ENCODE peak calls at places on chromosome 6, in eight cellular contexts. F, I, N, R, M, C, D and Z are unnamed samples.

GRCh38 chr6:102619585-102619984 is 1226.1 kb downstream of the GRIK2 start:
- DNase-seq in M (no peak), C (no peak), I (no peak), N (no peak), R (no peak), D (no peak), F (no peak), Z (no peak)

GRCh38 chr6:55282145-55282544 is 45.1 kb upstream of the GFRAL start:
- DNase-seq in D (no peak), N (no peak), F (no peak), I (no peak), M (no peak), R (no peak), C (no peak), Z (no peak)

GRCh38 chr6:24069546-24069945 is 56.5 kb upstream of the NRSN1 start:
- DNase-seq in I (no peak), C (no peak), D (no peak), F (no peak), R (no peak), N (no peak), M (no peak), Z (no peak)

GRCh38 chr6:137884428-137884827 is 17.4 kb downstream of the TNFAIP3 start:
- DNase-seq in M (no peak), R (no peak), N (no peak), D (no peak), F (no peak), C (no peak), I (no peak), Z (no peak)

GRCh38 chr6:82711992-82712788 is 348.6 kb downstream of the TPBG start:
- DNase-seq in I (no peak), M (no peak), R (no peak), D (no peak), C (no peak), N (no peak), F (no peak), Z (no peak)

GRCh38 chr6:38703949-38704348 is 1.0 kb upstream of the GLO1 start:
- DNase-seq in M (no peak), D (no peak), N (no peak), F (no peak), C (no peak), I (no peak), R (no peak), Z (no peak)

GRCh38 chr6:132004668-132005067 is 53.5 kb upstream of the CCN2 start:
- DNase-seq in R (no peak), F (no peak), D (no peak), M (no peak), N (no peak), C (no peak), I (peak; percentile 24), Z (no peak)

GRCh38 chr6:68760486-68760885 is 125.4 kb downstream of the ADGRB3 start:
- DNase-seq in F (no peak), C (no peak), I (no peak), N (no peak), M (no peak), R (no peak), D (no peak), Z (no peak)

GRCh38 chr6:166497087-166497899 is 89.2 kb downstream of the RAMACL start:
- DNase-seq in C (no peak), N (no peak), R (no peak), M (no peak), F (no peak), D (no peak), I (no peak), Z (no peak)

GRCh38 chr6:16700202-16700997 is 60.9 kb downstream of the ATXN1 start:
- DNase-seq in N (no peak), F (no peak), I (no peak), D (peak; percentile 28), M (no peak), R (no peak), C (no peak), Z (no peak)

GRCh38 chr6:52503853-52504777 is 72.7 kb downstream of the TRAM2 start:
- DNase-seq in M (peak; percentile 91), I (peak; percentile 83), C (peak; percentile 98), N (peak; percentile 89), D (peak; percentile 97), R (peak; percentile 99), F (peak; percentile 93), Z (peak; percentile 95)

GRCh38 chr6:140636698-140637402 is 1262.4 kb upstream of the CITED2 start:
- DNase-seq in R (no peak), M (no peak), N (no peak), C (no peak), I (no peak), F (no peak), D (no peak), Z (no peak)

GRCh38 chr6:90375681-90376439 is 79.2 kb upstream of the BACH2 start:
- DNase-seq in M (no peak), D (no peak), F (peak; percentile 35), R (no peak), N (no peak), C (no peak), I (peak; percentile 85), Z (no peak)

GRCh38 chr6:87731080-87731479 is 29.0 kb upstream of the AKIRIN2 start:
- DNase-seq in I (no peak), F (no peak), C (no peak), M (no peak), D (no peak), R (no peak), N (no peak), Z (no peak)

GRCh38 chr6:8400663-8401062 is 34.7 kb downstream of the SLC35B3 start:
- DNase-seq in F (no peak), M (no peak), D (no peak), C (no peak), N (no peak), R (no peak), I (no peak), Z (no peak)

GRCh38 chr6:109261815-109262214 is 120.5 kb downstream of the CD164 start:
- DNase-seq in I (no peak), D (no peak), C (no peak), M (no peak), R (no peak), F (no peak), N (no peak), Z (no peak)

GRCh38 chr6:15522427-15522826 is 140.4 kb downstream of the DTNBP1 start:
- DNase-seq in M (no peak), N (no peak), R (no peak), D (no peak), F (no peak), C (no peak), I (no peak), Z (no peak)
- H3K27ac ChIP-seq in M (no peak overlapping the region), N (no peak overlapping the region), R (no peak overlapping the region), D (peak overlapping the region; percentile 40), F (peak overlapping the region; percentile 70), C (no peak overlapping the region), I (no peak overlapping the region), Z (no peak overlapping the region)

GRCh38 chr6:75205776-75206334 is at the start of gene COL12A1:
- DNase-seq in D (peak; percentile 83), M (peak; percentile 96), I (peak; percentile 99), F (peak; percentile 94), N (peak; percentile 55), R (peak; percentile 70), C (peak; percentile 80), Z (peak; percentile 93)
- H3K9me3 ChIP-seq in D (no peaks in the 10 kb centered on the region), M (no peaks in the 10 kb centered on the region), I (no peaks in the 10 kb centered on the region), F (no peaks in the 10 kb centered on the region), N (no peaks in the 10 kb centered on the region), R (no peaks in the 10 kb centered on the region), C (no peaks in the 10 kb centered on the region), Z (no peaks in the 10 kb centered on the region)

DNA sequence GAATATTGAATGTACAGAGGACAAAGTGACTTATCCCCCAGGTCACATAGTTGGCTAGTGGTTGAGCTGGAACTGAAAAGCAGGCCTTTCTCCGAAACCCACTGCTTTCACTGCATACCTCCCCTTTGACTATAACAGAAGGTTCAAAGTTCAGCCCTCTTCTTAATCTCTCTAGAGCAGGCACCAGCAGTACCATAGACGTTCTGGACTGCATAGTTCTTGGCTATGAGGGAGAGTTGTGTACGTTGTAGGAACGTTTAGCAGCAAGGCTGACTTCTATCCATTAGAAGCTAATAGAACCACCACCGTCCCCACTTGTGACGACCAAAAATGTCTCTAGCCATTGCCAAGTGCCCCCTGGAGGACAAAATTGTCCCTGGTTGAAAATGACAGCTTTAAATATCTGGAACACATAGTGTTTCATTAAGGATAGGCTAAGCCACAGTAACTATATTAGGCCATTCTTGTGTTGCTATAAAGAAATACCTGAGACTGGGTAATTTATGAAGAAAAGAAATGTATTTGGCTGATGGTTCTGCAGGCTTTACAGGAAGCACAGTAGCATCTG is 123.8 kb upstream of the MTHFD1L start:
- DNase-seq in F (no peak), M (no peak), D (no peak), C (no peak), R (no peak), N (no peak), I (no peak), Z (no peak)
- H3K4me1 ChIP-seq in F (no peaks in the 10 kb centered on the region), M (no peaks in the 10 kb centered on the region), D (no peaks in the 10 kb centered on the region), C (no peaks in the 10 kb centered on the region), R (no peaks in the 10 kb centered on the region), N (no peaks in the 10 kb centered on the region), I (no peaks in the 10 kb centered on the region), Z (no peaks in the 10 kb centered on the region)

DNA sequence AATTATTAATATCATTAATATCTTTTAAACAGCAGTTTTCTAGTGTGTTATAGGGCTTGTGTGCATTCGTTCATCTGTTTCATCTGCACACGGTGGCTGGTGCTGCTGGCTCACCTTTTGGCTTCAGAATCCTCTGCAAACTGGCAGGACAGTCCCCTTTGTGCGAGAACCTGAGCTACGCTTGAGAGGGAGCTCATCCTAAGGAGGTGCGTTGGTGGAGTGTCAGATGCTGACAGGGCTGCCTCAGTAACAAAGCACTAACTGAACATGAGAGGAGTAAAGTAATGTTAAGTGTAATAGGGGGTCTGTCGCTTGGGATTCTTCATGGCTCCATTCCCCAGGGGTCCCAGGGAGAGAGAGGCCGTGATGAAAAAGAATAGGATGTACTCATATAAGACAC is 22.4 kb downstream of the ELOVL2 start:
- DNase-seq in N (no peak), M (no peak), D (no peak), C (no peak), R (no peak), I (no peak), F (no peak), Z (no peak)
- H3K27ac ChIP-seq in N (no peak overlapping the region), M (no peak overlapping the region), D (no peak overlapping the region), C (no peak overlapping the region), R (no peak overlapping the region), I (no peak overlapping the region), F (no peak overlapping the region), Z (no peak overlapping the region)

DNA sequence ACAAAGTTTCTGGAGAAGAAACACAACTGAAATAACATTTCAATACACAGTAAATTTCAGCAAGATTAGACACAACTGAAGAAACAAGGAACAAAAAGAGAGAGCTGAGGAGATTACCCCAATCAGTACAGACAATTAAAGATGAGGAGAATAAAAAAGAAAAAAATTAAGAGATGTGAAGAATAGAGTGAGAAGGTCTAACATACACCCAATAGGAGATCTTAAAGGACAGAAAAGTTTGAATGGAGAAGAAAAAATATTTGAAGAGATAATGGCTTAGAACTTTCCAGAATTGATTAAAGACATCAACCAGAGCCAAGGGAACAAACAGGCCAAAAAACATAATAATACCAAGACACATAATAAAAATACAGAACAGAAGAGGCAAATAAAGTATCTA is 116.4 kb downstream of the HUS1B start:
- DNase-seq in C (no peak), F (no peak), M (no peak), R (no peak), N (no peak), I (no peak), D (no peak), Z (no peak)
- H3K9me3 ChIP-seq in C (peaks cover 13% of the 10 kb centered on the region), F (no peaks in the 10 kb centered on the region), M (no peaks in the 10 kb centered on the region), R (no peaks in the 10 kb centered on the region), N (peaks cover 6% of the 10 kb centered on the region), I (no peaks in the 10 kb centered on the region), D (peaks cover 12% of the 10 kb centered on the region), Z (peaks cover 5% of the 10 kb centered on the region)

GRCh38 chr6:6919173-6919572 is 188.6 kb upstream of the RREB1 start:
- DNase-seq in I (no peak), R (no peak), M (no peak), N (no peak), F (no peak), D (no peak), C (no peak), Z (no peak)
- H3K4me1 ChIP-seq in I (peaks cover 2% of the 10 kb centered on the region), R (no peaks in the 10 kb centered on the region), M (no peaks in the 10 kb centered on the region), N (peaks cover 5% of the 10 kb centered on the region), F (peaks cover 8% of the 10 kb centered on the region), D (peaks cover 16% of the 10 kb centered on the region), C (peaks cover 16% of the 10 kb centered on the region), Z (peaks cover 23% of the 10 kb centered on the region)